ENCODE peak calls at places on chromosomes 1 and 21, in six cellular contexts. Z is SK-N-MC, B is stomach, A is prostate gland, X is suprapubic skin, S is GM23338. P is an unnamed sample.
A peak's percentile ranks its signal among the peaks of the same experiment; 100 is the strongest.

GRCh38 chr1:79323240-79324025 is 316.9 kb upstream of the ADGRL4 start:
- DNase-seq in Z (no peak), B (no peak), A (no peak), X (no peak), S (no peak), P (no peak)

GRCh38 chr1:187680823-187681222 is 852.1 kb downstream of the PLA2G4A start:
- DNase-seq in Z (no peak), B (no peak), A (no peak), X (no peak), S (no peak), P (no peak)

GRCh38 chr1:8343464-8344001 is 25.6 kb downstream of the SLC45A1 start:
- DNase-seq in Z (no peak), B (peak; percentile 76), A (peak; percentile 87), X (peak; percentile 92), S (no peak), P (no peak)

GRCh38 chr1:186210258-186210657 is 164.8 kb downstream of the TPR start:
- DNase-seq in Z (no peak), B (no peak), A (no peak), X (no peak), S (no peak), P (no peak)

GRCh38 chr1:63674865-63675815 is 81.9 kb downstream of the PGM1 start:
- DNase-seq in Z (no peak), B (peak; percentile 45), A (no peak), X (no peak), S (no peak), P (no peak)

GRCh38 chr1:157168015-157168414 is 29.8 kb upstream of the ETV3 start:
- DNase-seq in Z (no peak), B (no peak), A (no peak), X (no peak), S (no peak), P (no peak)

GRCh38 chr1:47797555-47797954 is 199.6 kb downstream of the TRABD2B start:
- DNase-seq in Z (no peak), B (no peak), A (no peak), X (no peak), S (no peak), P (no peak)

GRCh38 chr21:33019885-33020557 is 5.7 kb upstream of the OLIG2 start:
- DNase-seq in Z (no peak), B (no peak), A (no peak), X (no peak), S (peak; percentile 84), P (no peak)

GRCh38 chr1:199029401-199029800 is 390.6 kb downstream of the PTPRC start:
- DNase-seq in Z (no peak), B (no peak), A (no peak), X (no peak), S (no peak), P (no peak)

GRCh38 chr21:41712201-41712600 is 54.7 kb downstream of the RIPK4 start:
- DNase-seq in Z (no peak), B (no peak), A (no peak), X (no peak), S (peak; percentile 74), P (no peak)

GRCh38 chr1:220772846-220773245 is 13.9 kb upstream of the MTARC1 start:
- DNase-seq in Z (no peak), B (no peak), A (no peak), X (no peak), S (peak; percentile 14), P (no peak)

GRCh38 chr21:44866780-44867179 is 6.7 kb downstream of the PTTG1IP start:
- DNase-seq in Z (no peak), B (no peak), A (no peak), X (no peak), S (no peak), P (no peak)

GRCh38 chr1:244945109-244945671 is 80.8 kb upstream of the HNRNPU start:
- DNase-seq in Z (no peak), B (no peak), A (no peak), X (no peak), S (no peak), P (no peak)

GRCh38 chr21:45571641-45572040 is 29.4 kb upstream of the SLC19A1 start:
- DNase-seq in Z (no peak), B (no peak), A (no peak), X (peak; percentile 59), S (no peak), P (no peak)

GRCh38 chr1:51302270-51302669 is 28.1 kb downstream of the TTC39A start:
- DNase-seq in Z (no peak), B (no peak), A (no peak), X (no peak), S (no peak), P (no peak)

GRCh38 chr1:31502926-31503511 is 73.3 kb upstream of the TINAGL1 start:
- DNase-seq in Z (no peak), B (no peak), A (no peak), X (no peak), S (peak; percentile 81), P (no peak)

DNA sequence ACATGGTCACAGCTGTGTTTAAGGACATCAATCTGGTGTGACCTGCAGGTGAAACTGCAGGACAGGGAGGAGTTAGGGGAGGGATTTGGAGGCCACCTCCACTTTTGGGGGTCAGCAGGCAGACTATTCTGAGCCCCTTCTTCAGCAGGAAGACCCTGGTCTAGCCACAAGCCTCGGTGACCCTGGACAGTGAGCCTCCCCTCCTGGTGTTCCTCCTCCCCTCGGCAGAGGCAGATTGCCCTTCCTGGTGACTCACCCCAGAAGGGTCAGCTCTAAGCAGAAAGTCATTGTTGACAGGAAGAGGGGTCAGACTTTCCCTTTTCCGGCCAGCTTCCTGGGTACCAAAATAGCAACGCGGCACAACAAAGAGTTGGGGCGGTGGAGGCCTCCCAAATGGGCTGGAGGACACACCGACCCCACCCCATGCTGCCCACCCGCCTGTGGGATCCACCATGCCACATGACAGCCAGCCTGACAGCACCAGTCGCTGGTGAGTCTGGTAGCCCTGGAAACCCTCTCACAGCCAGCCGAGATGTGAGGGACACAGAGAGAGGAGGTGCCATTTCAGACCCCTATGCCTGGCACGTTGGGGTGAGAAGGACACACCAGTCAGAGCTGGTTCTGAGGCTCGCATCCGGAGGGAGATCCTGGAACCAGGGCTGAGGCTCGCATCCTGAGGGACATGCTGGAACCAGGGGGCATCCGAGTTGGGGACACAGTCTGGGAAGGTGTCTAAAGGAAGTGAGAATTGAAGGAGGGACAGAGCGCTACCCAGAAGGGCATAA is 14.7 kb upstream of the CSF1 start:
- DNase-seq in Z (no peak), B (no peak), A (no peak), X (no peak), S (no peak), P (no peak)
- TF ChIP-seq POLR2AphosphoS5 in Z (no peak), B (peak; percentile 69), A (no peak), X (no peak), S (no peak), P (no peak)

GRCh38 chr1:40257688-40258444 is at the start of gene ZMPSTE24:
- DNase-seq in Z (peak; percentile 95), B (peak; percentile 96), A (peak; percentile 94), X (peak; percentile 97), S (peak; percentile 98), P (peak; percentile 75)
- TF ChIP-seq POLR2AphosphoS5 in Z (peak; percentile 86), B (peak; percentile 82), A (peak; percentile 92), X (peak; percentile 15), S (peak; percentile 91), P (peak; percentile 46)

GRCh38 chr21:34888569-34889286 is 160.4 kb downstream of the RUNX1 start:
- DNase-seq in Z (no peak), B (peak; percentile 97), A (peak; percentile 97), X (peak; percentile 97), S (peak; percentile 98), P (peak; percentile 70)
- TF ChIP-seq POLR2AphosphoS5 in Z (no peak), B (peak; percentile 98), A (peak; percentile 89), X (no peak), S (peak; percentile 41), P (peak; percentile 83)

DNA sequence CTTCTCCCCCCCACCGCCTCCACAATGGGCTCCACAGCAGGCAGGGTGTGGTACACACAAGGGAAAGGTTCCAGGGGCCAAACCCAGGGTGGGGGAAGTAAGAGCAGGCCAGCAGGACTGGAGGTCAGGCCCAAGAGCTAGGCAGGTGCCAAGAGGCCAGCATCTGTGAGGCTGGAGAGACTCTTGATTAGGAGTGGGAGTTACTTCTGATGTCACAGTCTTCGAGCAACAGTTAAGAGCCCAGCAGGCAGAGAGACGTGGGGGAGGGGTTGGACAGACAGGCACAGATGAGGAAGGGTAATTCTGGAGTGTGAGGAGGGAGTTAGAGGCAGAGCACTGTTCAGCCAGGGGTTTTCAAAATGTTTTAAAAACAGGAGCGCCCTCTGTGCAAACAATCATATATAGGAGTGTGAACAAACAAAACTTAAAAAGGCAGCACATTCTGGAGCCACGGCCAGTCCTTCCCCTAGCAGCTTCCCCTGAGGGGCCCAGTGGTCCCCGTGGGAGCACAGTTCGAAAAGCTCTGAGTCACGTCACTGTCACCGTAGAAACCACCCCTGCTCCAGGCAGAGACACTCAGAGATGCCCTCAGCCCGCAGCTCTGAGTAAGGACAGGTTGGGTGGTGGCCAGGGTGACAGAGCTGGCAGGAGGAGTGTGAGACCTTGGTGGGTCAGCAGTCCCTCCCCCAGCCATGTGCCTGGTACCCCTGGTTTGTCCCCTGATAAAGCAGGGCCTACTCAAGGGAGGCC is 55.6 kb downstream of the SLC9A1 start:
- DNase-seq in Z (no peak), B (peak; percentile 48), A (no peak), X (no peak), S (peak; percentile 39), P (peak; percentile 50)
- TF ChIP-seq POLR2AphosphoS5 in Z (no peak), B (no peak), A (no peak), X (no peak), S (no peak), P (no peak)

DNA sequence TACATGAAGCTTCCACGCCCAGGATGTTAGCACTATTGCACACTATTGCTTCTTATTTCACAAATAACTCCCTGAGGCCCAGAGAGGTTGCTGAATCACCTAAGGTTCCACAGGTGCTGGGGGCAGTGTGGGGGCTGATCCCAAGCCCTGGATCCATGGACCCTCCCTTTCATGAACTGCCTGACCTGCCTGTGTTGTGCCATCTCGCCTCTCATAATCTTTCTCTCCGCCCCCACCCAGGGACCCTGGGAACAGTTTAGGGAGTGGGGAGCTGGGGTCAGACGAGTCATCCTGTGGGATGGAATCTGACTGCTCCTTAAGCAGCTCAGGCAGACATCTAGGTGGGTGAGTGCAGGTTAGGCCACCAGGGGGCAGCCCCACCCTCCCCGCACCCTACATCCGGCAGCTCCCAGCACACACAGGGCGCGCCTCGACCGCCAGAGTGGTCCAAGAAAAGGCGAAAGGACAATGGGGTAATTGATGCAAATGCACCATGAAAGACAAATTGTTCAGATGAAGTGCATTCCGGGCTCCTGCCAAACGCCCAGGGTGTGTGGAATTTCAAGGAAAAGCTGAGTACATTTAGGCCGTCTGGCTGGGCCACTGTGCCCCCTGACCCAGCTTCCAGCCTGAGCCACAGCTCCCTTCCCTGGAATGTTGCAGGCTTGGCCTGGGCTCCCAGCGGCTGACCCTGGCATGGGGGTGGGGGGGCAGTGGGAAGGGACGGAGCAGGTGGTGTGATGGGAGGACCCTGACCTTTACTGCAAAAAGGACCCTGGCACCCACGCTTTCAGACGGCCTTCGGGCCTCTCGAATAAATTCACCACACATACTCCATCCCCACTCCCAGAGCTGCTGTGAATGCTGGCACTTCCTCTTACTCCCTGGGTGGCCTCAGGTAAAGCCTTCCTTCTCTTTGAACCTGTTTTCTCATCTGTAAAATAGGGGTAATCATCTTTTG is 20.8 kb downstream of the PHLDA3 start:
- DNase-seq in Z (no peak), B (peak; percentile 81), A (peak; percentile 78), X (peak; percentile 89), S (peak; percentile 91), P (peak; percentile 81)
- TF ChIP-seq POLR2AphosphoS5 in Z (no peak), B (peak; percentile 22), A (peak; percentile 41), X (no peak), S (peak; percentile 23), P (no peak)